ENCODE peak calls at places on chromosomes 16 and 17, in eight cellular contexts. S is CD4-positive, alpha-beta memory T cell; V is mesenchymal stem cell; J is ascending aorta; T is Caco-2; G is cardiac muscle cell; L is colonic mucosa; Z is CD4-positive, CD25-positive, alpha-beta regulatory T cell. U is an unnamed sample.

GRCh38 chr17:42289863-42290165 is 1.5 kb downstream of the STAT5A start:
- DNase-seq in V (no peak), J (no peak), Z (no peak), G (no peak), S (peak; percentile 39), T (no peak), L (no peak), U (no peak)

GRCh38 chr17:32546031-32546444 is 59.2 kb downstream of the CDK5R1 start:
- DNase-seq in L (no peak), T (no peak), J (no peak), V (no peak), G (no peak), Z (no peak), S (no peak), U (no peak)

GRCh38 chr16:23494188-23494587 is 16.1 kb downstream of the GGA2 start:
- DNase-seq in J (no peak), G (no peak), L (no peak), S (no peak), V (no peak), Z (no peak), T (no peak), U (no peak)

GRCh38 chr17:71919181-71919580 is 201.6 kb upstream of the SOX9 start:
- DNase-seq in S (no peak), T (no peak), V (no peak), L (no peak), J (no peak), Z (no peak), G (peak; percentile 3), U (no peak)

GRCh38 chr16:85697441-85697840 is 8.7 kb upstream of the GINS2 start:
- DNase-seq in J (no peak), T (no peak), L (no peak), S (no peak), Z (no peak), V (no peak), G (no peak), U (no peak)

GRCh38 chr16:47826070-47826469 is 329.7 kb downstream of the ABCC12 start:
- DNase-seq in V (no peak), G (no peak), J (no peak), Z (no peak), S (no peak), L (no peak), T (no peak), U (no peak)

GRCh38 chr16:27766166-27766925 is 216.4 kb downstream of the KATNIP start:
- DNase-seq in T (no peak), V (no peak), Z (no peak), G (no peak), S (no peak), J (no peak), L (no peak), U (no peak)

GRCh38 chr17:6940186-6940649 is 55.6 kb upstream of the ALOX12 start:
- DNase-seq in L (no peak), G (no peak), J (no peak), S (no peak), V (no peak), T (no peak), Z (peak; percentile 25), U (no peak)

GRCh38 chr17:8005357-8005756 is 2.9 kb downstream of the GUCY2D start:
- DNase-seq in V (no peak), Z (no peak), L (no peak), S (no peak), G (no peak), J (no peak), T (no peak), U (no peak)

GRCh38 chr17:32302860-32303649 is 37.4 kb downstream of the RHBDL3 start:
- DNase-seq in G (no peak), Z (no peak), S (no peak), T (peak; percentile 56), V (no peak), L (no peak), J (no peak), U (no peak)

GRCh38 chr16:85661131-85662035 is 27.4 kb downstream of the GINS2 start:
- DNase-seq in V (no peak), S (no peak), T (no peak), J (no peak), Z (no peak), G (no peak), L (no peak), U (no peak)

GRCh38 chr16:84617068-84617630 is 729 bp downstream of the COTL1 start:
- DNase-seq in L (no peak), Z (peak; percentile 76), G (no peak), J (no peak), S (peak; percentile 55), V (peak; percentile 35), T (no peak), U (peak; percentile 72)

GRCh38 chr16:87392823-87393679 is 915 bp downstream of the MAP1LC3B start:
- DNase-seq in Z (peak; percentile 54), V (peak; percentile 57), G (peak; percentile 48), S (peak; percentile 39), L (peak; percentile 57), J (no peak), T (peak; percentile 57), U (peak; percentile 73)

GRCh38 chr16:80298676-80299075 is 242.1 kb upstream of the DYNLRB2 start:
- DNase-seq in T (no peak), V (no peak), S (no peak), J (no peak), Z (no peak), L (no peak), G (no peak), U (no peak)

GRCh38 chr17:40097931-40098845 is 2.2 kb downstream of the NR1D1 start:
- DNase-seq in J (peak; percentile 89), S (no peak), Z (peak; percentile 19), T (no peak), L (peak; percentile 89), G (peak; percentile 67), V (peak; percentile 43), U (peak; percentile 93)

GRCh38 chr17:80832266-80832676 is 159.4 kb upstream of the CHMP6 start:
- DNase-seq in J (no peak), T (peak; percentile 71), S (no peak), Z (no peak), V (peak; percentile 79), G (peak; percentile 75), L (peak; percentile 38), U (peak; percentile 48)
- H3K4me3 ChIP-seq in J (peak overlapping the region; percentile 49), T (no peak overlapping the region), S (peak overlapping the region; percentile 55), Z (peak overlapping the region; percentile 92), V (no peak overlapping the region), G (no peak overlapping the region), L (peak overlapping the region; percentile 26), U (peak overlapping the region; percentile 38)

GRCh38 chr17:35050170-35050569 is 13.3 kb downstream of the RFFL start:
- DNase-seq in G (no peak), Z (no peak), V (no peak), L (no peak), S (no peak), T (no peak), J (no peak), U (no peak)
- H3K4me1 ChIP-seq in G (no peaks in the 10 kb centered on the region), Z (peaks cover 95% of the 10 kb centered on the region), V (peaks cover 10% of the 10 kb centered on the region), L (peaks cover 13% of the 10 kb centered on the region), S (peaks cover 97% of the 10 kb centered on the region), T (peaks cover 33% of the 10 kb centered on the region), J (no peaks in the 10 kb centered on the region), U (peaks cover 9% of the 10 kb centered on the region)

DNA sequence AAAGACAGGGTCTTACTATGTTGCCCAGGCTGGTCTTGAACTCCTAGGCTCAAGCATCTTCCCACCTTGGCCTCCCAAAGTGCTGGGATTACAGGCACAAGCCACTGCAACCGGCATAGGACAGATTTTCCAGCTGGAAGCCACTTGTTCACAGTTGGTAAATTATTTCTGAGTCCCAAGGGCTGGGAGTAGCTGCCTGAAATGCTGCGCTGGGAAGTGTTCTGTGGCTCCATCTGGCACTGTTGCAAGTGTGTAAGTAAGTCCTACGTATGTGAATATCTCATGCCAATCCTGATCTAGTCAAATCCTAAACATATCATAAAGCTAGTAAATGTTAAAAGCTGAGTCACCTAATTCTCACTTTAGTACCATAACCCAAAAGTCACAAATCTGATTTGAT is 48.1 kb downstream of the YWHAE start:
- DNase-seq in J (no peak), G (no peak), V (no peak), Z (no peak), T (no peak), S (no peak), L (no peak), U (no peak)
- H3K36me3 ChIP-seq in J (peaks cover 55% of the 10 kb centered on the region), G (peaks cover 60% of the 10 kb centered on the region), V (peaks cover 53% of the 10 kb centered on the region), Z (peaks cover 70% of the 10 kb centered on the region), T (peaks cover 4% of the 10 kb centered on the region), S (peaks cover 59% of the 10 kb centered on the region), L (peaks cover 15% of the 10 kb centered on the region), U (peaks cover 64% of the 10 kb centered on the region)

DNA sequence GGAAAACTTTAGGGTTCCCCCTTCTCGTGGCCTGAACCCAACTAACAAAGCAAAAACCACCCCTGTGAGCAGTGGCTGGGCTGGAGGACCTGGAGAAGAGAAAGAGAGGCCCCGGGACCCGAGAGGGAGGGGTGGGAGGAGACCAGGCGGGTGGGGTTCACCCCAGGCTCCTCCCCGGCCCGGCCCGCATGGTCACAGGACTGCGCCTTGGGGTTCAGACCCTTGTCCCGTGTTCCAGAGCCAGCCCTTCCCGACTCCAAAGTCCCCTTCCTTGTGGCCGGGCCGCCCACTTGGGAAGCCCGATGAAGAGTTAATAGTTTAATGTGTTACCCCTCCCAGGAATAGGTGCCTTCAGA is 852 bp downstream of the MARVELD3 start:
- DNase-seq in J (no peak), L (peak; percentile 92), G (no peak), T (peak; percentile 79), Z (no peak), S (no peak), V (no peak), U (peak; percentile 90)
- H3K4me3 ChIP-seq in J (peak overlapping the region; percentile 53), L (peak overlapping the region; percentile 77), G (peak overlapping the region; percentile 46), T (peak overlapping the region; percentile 85), Z (no peak overlapping the region), S (no peak overlapping the region), V (no peak overlapping the region), U (peak overlapping the region; percentile 70)

GRCh38 chr17:57467226-57467625 is 210.9 kb downstream of the MSI2 start:
- DNase-seq in T (no peak), J (no peak), V (no peak), G (no peak), Z (no peak), S (no peak), L (no peak), U (no peak)

GRCh38 chr17:57464191-57464864 is 208.0 kb downstream of the MSI2 start:
- DNase-seq in J (no peak), V (no peak), S (no peak), G (no peak), T (no peak), Z (no peak), L (no peak), U (no peak)

GRCh38 chr17:57467801-57468200 is 211.5 kb downstream of the MSI2 start:
- DNase-seq in L (no peak), T (no peak), J (no peak), S (no peak), G (no peak), Z (no peak), V (no peak), U (no peak)

GRCh38 chr17:57466042-57466471 is 209.7 kb downstream of the MSI2 start:
- DNase-seq in G (no peak), T (no peak), Z (no peak), J (no peak), S (no peak), V (no peak), L (no peak), U (no peak)

DNA sequence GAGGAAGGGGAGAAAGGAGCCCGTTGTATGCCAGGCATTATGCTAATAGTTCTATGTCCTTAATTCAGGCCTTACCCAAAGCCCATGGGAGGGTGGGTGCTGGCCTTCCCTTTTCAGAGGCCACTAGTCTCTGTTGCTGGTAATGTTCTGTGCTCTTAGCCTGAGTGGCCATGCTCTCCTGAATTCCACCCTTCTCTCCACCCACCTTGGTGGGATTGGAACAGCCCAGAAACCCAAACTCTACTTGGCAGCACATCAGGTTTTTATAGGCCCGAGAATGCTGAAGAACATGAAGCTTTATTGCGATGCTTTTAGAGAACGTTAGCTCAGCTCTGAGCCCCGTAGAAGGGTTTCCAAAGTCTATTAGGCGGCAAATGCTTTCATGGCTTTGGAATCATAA is 209.2 kb downstream of the MSI2 start:
- DNase-seq in L (no peak), T (no peak), J (no peak), S (no peak), G (no peak), V (no peak), Z (no peak), U (no peak)
- H3K4me1 ChIP-seq in L (no peaks in the 10 kb centered on the region), T (no peaks in the 10 kb centered on the region), J (no peaks in the 10 kb centered on the region), S (peaks cover 26% of the 10 kb centered on the region), G (peaks cover 22% of the 10 kb centered on the region), V (peaks cover 23% of the 10 kb centered on the region), Z (peaks cover 30% of the 10 kb centered on the region), U (no peaks in the 10 kb centered on the region)